ENCODE peak calls at places on chromosomes 2 and 18, in eight cellular contexts. W, B, E, T, O, G, F and A are unnamed samples.

GRCh38 chr2:46801731-46802664 is 113.6 kb downstream of the MCFD2 start:
- DNase-seq in W (peak), B (peak), E (no peak), T (peak), O (no peak), G (no peak), F (no peak), A (peak)

GRCh38 chr2:121197369-121198091 is 87.5 kb downstream of the TFCP2L1 start:
- DNase-seq in W (peak), B (no peak), E (no peak), T (no peak), O (no peak), G (no peak), F (no peak), A (no peak)

GRCh38 chr18:26741041-26741440 is 124.5 kb downstream of the AQP4 start:
- DNase-seq in W (no peak), B (no peak), E (no peak), T (no peak), O (no peak), G (no peak), F (no peak), A (no peak)

GRCh38 chr2:68357608-68358337 is 7.3 kb upstream of the PLEK start:
- DNase-seq in W (peak), B (peak), E (peak), T (no peak), O (no peak), G (peak), F (no peak), A (peak)

GRCh38 chr2:237546876-237547395 is 19.4 kb upstream of the PRLH start:
- DNase-seq in W (no peak), B (no peak), E (no peak), T (no peak), O (no peak), G (no peak), F (no peak), A (no peak)

GRCh38 chr2:177064417-177064816 is 148.2 kb upstream of the HNRNPA3 start:
- DNase-seq in W (no peak), B (no peak), E (no peak), T (no peak), O (no peak), G (peak), F (no peak), A (no peak)

GRCh38 chr18:9869713-9870430 is 15.9 kb upstream of the TXNDC2 start:
- DNase-seq in W (peak), B (no peak), E (no peak), T (no peak), O (no peak), G (no peak), F (no peak), A (no peak)

GRCh38 chr2:215624423-215624829 is 188.6 kb upstream of the FN1 start:
- DNase-seq in W (peak), B (no peak), E (no peak), T (no peak), O (no peak), G (no peak), F (no peak), A (peak)

GRCh38 chr2:9703701-9704221 is 73.0 kb upstream of the YWHAQ start:
- DNase-seq in W (peak), B (no peak), E (no peak), T (peak), O (no peak), G (no peak), F (no peak), A (no peak)

GRCh38 chr2:203656522-203657287 is 49.7 kb upstream of the CD28 start:
- DNase-seq in W (peak), B (no peak), E (no peak), T (no peak), O (no peak), G (peak), F (no peak), A (no peak)

GRCh38 chr2:238834982-238835381 is 12.9 kb upstream of the TWIST2 start:
- DNase-seq in W (no peak), B (no peak), E (no peak), T (no peak), O (no peak), G (no peak), F (no peak), A (no peak)

GRCh38 chr2:218631837-218632236 is 24.1 kb downstream of the PLCD4 start:
- DNase-seq in W (no peak), B (peak), E (no peak), T (no peak), O (no peak), G (no peak), F (no peak), A (no peak)

GRCh38 chr2:171655584-171655983 is 31.7 kb upstream of the DYNC1I2 start:
- DNase-seq in W (no peak), B (no peak), E (no peak), T (no peak), O (no peak), G (no peak), F (no peak), A (no peak)

GRCh38 chr2:174974131-174974530 is 31.1 kb downstream of the CHN1 start:
- DNase-seq in W (no peak), B (no peak), E (no peak), T (no peak), O (no peak), G (no peak), F (no peak), A (no peak)

GRCh38 chr18:76524900-76525698 is 30.1 kb upstream of the ZNF516 start:
- DNase-seq in W (peak), B (peak), E (no peak), T (no peak), O (no peak), G (peak), F (no peak), A (no peak)

GRCh38 chr18:76149728-76150127 is 345.3 kb downstream of the ZNF516 start:
- DNase-seq in W (no peak), B (no peak), E (no peak), T (no peak), O (no peak), G (no peak), F (no peak), A (no peak)

GRCh38 chr18:41396211-41396610 is 558.8 kb upstream of the PIK3C3 start:
- DNase-seq in W (no peak), B (no peak), E (no peak), T (no peak), O (no peak), G (no peak), F (no peak), A (no peak)

GRCh38 chr2:120591572-120591971 is 144.1 kb upstream of the GLI2 start:
- DNase-seq in W (no peak), B (no peak), E (no peak), T (no peak), O (no peak), G (no peak), F (no peak), A (no peak)

GRCh38 chr18:9101730-9102390 is 639 bp upstream of the NDUFV2 start:
- DNase-seq in W (peak), B (no peak), E (peak), T (peak), O (no peak), G (no peak), F (no peak), A (no peak)

GRCh38 chr18:55592572-55592971 is 4.6 kb upstream of the TCF4 start:
- DNase-seq in W (peak), B (no peak), E (no peak), T (no peak), O (no peak), G (no peak), F (no peak), A (no peak)

GRCh38 chr18:53991202-53991601 is 233.3 kb downstream of the MBD2 start:
- DNase-seq in W (peak), B (no peak), E (no peak), T (peak), O (no peak), G (no peak), F (no peak), A (no peak)

GRCh38 chr18:51433296-51433695 is 235.8 kb upstream of the MEX3C start:
- DNase-seq in W (no peak), B (no peak), E (no peak), T (no peak), O (no peak), G (no peak), F (no peak), A (no peak)

GRCh38 chr18:70046207-70046606 is 98.5 kb upstream of the CD226 start:
- DNase-seq in W (peak), B (no peak), E (no peak), T (no peak), O (no peak), G (no peak), F (no peak), A (no peak)

GRCh38 chr2:211103989-211104388 is 547.6 kb downstream of the CPS1 start:
- DNase-seq in W (no peak), B (peak), E (no peak), T (no peak), O (no peak), G (no peak), F (no peak), A (no peak)

GRCh38 chr2:226795281-226796011 is 4.2 kb downstream of the IRS1 start:
- DNase-seq in W (peak), B (no peak), E (peak), T (peak), O (no peak), G (no peak), F (no peak), A (no peak)

GRCh38 chr2:225004531-225004930 is 37.7 kb downstream of the DOCK10 start:
- DNase-seq in W (no peak), B (peak), E (no peak), T (no peak), O (no peak), G (no peak), F (no peak), A (no peak)

GRCh38 chr2:1051075-1051474 is 100.4 kb downstream of the SNTG2 start:
- DNase-seq in W (no peak), B (peak), E (no peak), T (no peak), O (no peak), G (no peak), F (no peak), A (no peak)

GRCh38 chr2:173119944-173120343 is 44.3 kb downstream of the MAP3K20 start:
- DNase-seq in W (no peak), B (no peak), E (no peak), T (no peak), O (no peak), G (no peak), F (no peak), A (no peak)

GRCh38 chr2:227466887-227467285 is 5.1 kb upstream of the AGFG1 start:
- DNase-seq in W (no peak), B (no peak), E (peak), T (no peak), O (no peak), G (no peak), F (no peak), A (no peak)

GRCh38 chr18:9135081-9135911 is 1.3 kb upstream of the ANKRD12 start:
- DNase-seq in W (no peak), B (peak), E (no peak), T (no peak), O (no peak), G (no peak), F (no peak), A (peak)

GRCh38 chr2:28325173-28325566 is 67.5 kb upstream of the FOSL2 start:
- DNase-seq in W (no peak), B (peak), E (no peak), T (no peak), O (no peak), G (no peak), F (no peak), A (no peak)

GRCh38 chr2:215105607-215106354 is 32.6 kb downstream of the ABCA12 start:
- DNase-seq in W (no peak), B (no peak), E (no peak), T (peak), O (no peak), G (no peak), F (no peak), A (no peak)

GRCh38 chr2:68994864-68995263 is 18.1 kb upstream of the ANTXR1 start:
- DNase-seq in W (peak), B (no peak), E (no peak), T (peak), O (no peak), G (no peak), F (no peak), A (no peak)

GRCh38 chr2:196170681-196171247 is 614 bp downstream of the STK17B start:
- DNase-seq in W (peak), B (peak), E (peak), T (no peak), O (peak), G (peak), F (no peak), A (no peak)

GRCh38 chr18:9147440-9148238 is 11.1 kb downstream of the ANKRD12 start:
- DNase-seq in W (peak), B (peak), E (peak), T (no peak), O (no peak), G (peak), F (no peak), A (peak)